ENCODE peak calls at places on chromosomes 2 and 18, in seven cellular contexts. One of them, this sample, is unnamed.

GRCh38 chr18:38025433-38026038 is 459.9 kb upstream of the CELF4 start:
- DNase-seq in heart left ventricle: no peak
- DNase-seq in progenitor cell of endocrine pancreas: no peak
- DNase-seq in HCT116: no peak
- DNase-seq in heart right ventricle: no peak
- DNase-seq in CD4-positive, alpha-beta T cell: no peak
- DNase-seq in A549: no peak
- DNase-seq in this sample: no peak

GRCh38 chr2:224646242-224646846 is 61.2 kb upstream of the CUL3 start:
- DNase-seq in heart left ventricle: no peak
- DNase-seq in progenitor cell of endocrine pancreas: no peak
- DNase-seq in HCT116: peak; percentile 38
- DNase-seq in heart right ventricle: no peak
- DNase-seq in CD4-positive, alpha-beta T cell: no peak
- DNase-seq in A549: peak; percentile 8
- DNase-seq in this sample: no peak

GRCh38 chr2:54665436-54665856 is 58.0 kb upstream of the EML6 start:
- DNase-seq in heart left ventricle: no peak
- DNase-seq in progenitor cell of endocrine pancreas: no peak
- DNase-seq in HCT116: peak; percentile 32
- DNase-seq in heart right ventricle: no peak
- DNase-seq in CD4-positive, alpha-beta T cell: peak; percentile 32
- DNase-seq in A549: no peak
- DNase-seq in this sample: peak; percentile 60

GRCh38 chr2:176081993-176082884 is 1.5 kb downstream of the EVX2 start:
- DNase-seq in heart left ventricle: no peak
- DNase-seq in progenitor cell of endocrine pancreas: no peak
- DNase-seq in HCT116: no peak
- DNase-seq in heart right ventricle: no peak
- DNase-seq in CD4-positive, alpha-beta T cell: no peak
- DNase-seq in A549: no peak
- DNase-seq in this sample: no peak

GRCh38 chr18:76960528-76961035 is 138.2 kb downstream of the ZNF236 start:
- DNase-seq in heart left ventricle: no peak
- DNase-seq in progenitor cell of endocrine pancreas: no peak
- DNase-seq in HCT116: no peak
- DNase-seq in heart right ventricle: no peak
- DNase-seq in CD4-positive, alpha-beta T cell: no peak
- DNase-seq in A549: no peak
- DNase-seq in this sample: no peak

GRCh38 chr2:46097714-46098480 is 199.3 kb upstream of the EPAS1 start:
- DNase-seq in heart left ventricle: peak; percentile 65
- DNase-seq in progenitor cell of endocrine pancreas: no peak
- DNase-seq in HCT116: peak; percentile 24
- DNase-seq in heart right ventricle: peak; percentile 89
- DNase-seq in CD4-positive, alpha-beta T cell: no peak
- DNase-seq in A549: peak; percentile 76
- DNase-seq in this sample: no peak

GRCh38 chr2:11458753-11459152 is 7.2 kb downstream of the E2F6 start:
- DNase-seq in heart left ventricle: no peak
- DNase-seq in progenitor cell of endocrine pancreas: no peak
- DNase-seq in HCT116: no peak
- DNase-seq in heart right ventricle: peak; percentile 15
- DNase-seq in CD4-positive, alpha-beta T cell: no peak
- DNase-seq in A549: no peak
- DNase-seq in this sample: peak; percentile 11

GRCh38 chr18:43486462-43486861 is 209.2 kb upstream of the SYT4 start:
- DNase-seq in heart left ventricle: no peak
- DNase-seq in progenitor cell of endocrine pancreas: no peak
- DNase-seq in HCT116: peak; percentile 1
- DNase-seq in heart right ventricle: no peak
- DNase-seq in CD4-positive, alpha-beta T cell: no peak
- DNase-seq in A549: no peak
- DNase-seq in this sample: no peak

GRCh38 chr18:43587538-43588153 is 310.4 kb upstream of the SYT4 start:
- DNase-seq in heart left ventricle: no peak
- DNase-seq in progenitor cell of endocrine pancreas: no peak
- DNase-seq in HCT116: no peak
- DNase-seq in heart right ventricle: no peak
- DNase-seq in CD4-positive, alpha-beta T cell: no peak
- DNase-seq in A549: no peak
- DNase-seq in this sample: no peak

GRCh38 chr18:33833847-33834246 is 255.8 kb downstream of the ASXL3 start:
- DNase-seq in heart left ventricle: no peak
- DNase-seq in progenitor cell of endocrine pancreas: no peak
- DNase-seq in HCT116: no peak
- DNase-seq in heart right ventricle: no peak
- DNase-seq in CD4-positive, alpha-beta T cell: no peak
- DNase-seq in A549: no peak
- DNase-seq in this sample: no peak

GRCh38 chr18:49023281-49023937 is 72.6 kb upstream of the SMAD7 start:
- DNase-seq in heart left ventricle: no peak
- DNase-seq in progenitor cell of endocrine pancreas: no peak
- DNase-seq in HCT116: no peak
- DNase-seq in heart right ventricle: no peak
- DNase-seq in CD4-positive, alpha-beta T cell: no peak
- DNase-seq in A549: no peak
- DNase-seq in this sample: peak; percentile 73

GRCh38 chr2:107772380-107772779 is 54.3 kb upstream of the RGPD4 start:
- DNase-seq in heart left ventricle: no peak
- DNase-seq in progenitor cell of endocrine pancreas: no peak
- DNase-seq in HCT116: no peak
- DNase-seq in heart right ventricle: no peak
- DNase-seq in CD4-positive, alpha-beta T cell: no peak
- DNase-seq in A549: no peak
- DNase-seq in this sample: no peak

DNA sequence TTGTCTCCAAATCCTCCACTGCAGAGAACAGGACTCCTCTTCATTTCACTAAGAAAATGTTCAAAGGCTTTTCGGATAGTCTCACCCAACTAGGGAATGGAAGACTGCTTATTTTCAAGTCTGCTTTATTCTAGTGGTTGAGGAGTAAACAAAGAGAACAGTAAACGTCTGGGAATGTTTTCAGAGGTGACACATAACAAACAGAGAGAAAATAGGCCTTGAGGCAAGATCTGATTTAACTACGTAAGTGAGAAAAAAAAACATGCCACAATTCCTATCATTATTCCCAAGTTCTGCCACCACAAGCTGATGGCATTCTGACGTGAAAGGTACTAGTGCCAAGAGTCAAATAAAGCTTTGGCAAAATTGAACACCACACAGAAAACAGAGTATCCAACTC is 16.7 kb upstream of the WIPF1 start:
- DNase-seq in heart left ventricle: no peak
- DNase-seq in progenitor cell of endocrine pancreas: no peak
- DNase-seq in HCT116: no peak
- DNase-seq in heart right ventricle: no peak
- DNase-seq in CD4-positive, alpha-beta T cell: no peak
- DNase-seq in A549: peak; percentile 69
- DNase-seq in this sample: no peak
- TF ChIP-seq CTCF in heart left ventricle: no peak
- TF ChIP-seq CTCF in progenitor cell of endocrine pancreas: no peak
- TF ChIP-seq CTCF in HCT116: no peak
- TF ChIP-seq CTCF in heart right ventricle: no peak
- TF ChIP-seq CTCF in CD4-positive, alpha-beta T cell: no peak
- TF ChIP-seq CTCF in A549: no peak
- TF ChIP-seq CTCF in this sample: no peak

GRCh38 chr2:101038455-101039255 is 36.6 kb downstream of the RPL31 start:
- DNase-seq in heart left ventricle: no peak
- DNase-seq in progenitor cell of endocrine pancreas: no peak
- DNase-seq in HCT116: peak; percentile 43
- DNase-seq in heart right ventricle: no peak
- DNase-seq in CD4-positive, alpha-beta T cell: no peak
- DNase-seq in A549: no peak
- DNase-seq in this sample: peak; percentile 80

GRCh38 chr2:101040761-101041160 is 38.7 kb downstream of the RPL31 start:
- DNase-seq in heart left ventricle: no peak
- DNase-seq in progenitor cell of endocrine pancreas: no peak
- DNase-seq in HCT116: no peak
- DNase-seq in heart right ventricle: no peak
- DNase-seq in CD4-positive, alpha-beta T cell: no peak
- DNase-seq in A549: no peak
- DNase-seq in this sample: peak; percentile 46

GRCh38 chr2:101040072-101040471 is 38.0 kb downstream of the RPL31 start:
- DNase-seq in heart left ventricle: no peak
- DNase-seq in progenitor cell of endocrine pancreas: no peak
- DNase-seq in HCT116: no peak
- DNase-seq in heart right ventricle: no peak
- DNase-seq in CD4-positive, alpha-beta T cell: no peak
- DNase-seq in A549: no peak
- DNase-seq in this sample: no peak

GRCh38 chr2:101037161-101037755 is 35.2 kb downstream of the RPL31 start:
- DNase-seq in heart left ventricle: no peak
- DNase-seq in progenitor cell of endocrine pancreas: no peak
- DNase-seq in HCT116: no peak
- DNase-seq in heart right ventricle: no peak
- DNase-seq in CD4-positive, alpha-beta T cell: no peak
- DNase-seq in A549: no peak
- DNase-seq in this sample: peak; percentile 56

GRCh38 chr2:101036562-101036961 is 34.5 kb downstream of the RPL31 start:
- DNase-seq in heart left ventricle: no peak
- DNase-seq in progenitor cell of endocrine pancreas: no peak
- DNase-seq in HCT116: no peak
- DNase-seq in heart right ventricle: no peak
- DNase-seq in CD4-positive, alpha-beta T cell: no peak
- DNase-seq in A549: no peak
- DNase-seq in this sample: peak; percentile 11
- TF ChIP-seq CTCF in heart left ventricle: peak; percentile 45
- TF ChIP-seq CTCF in progenitor cell of endocrine pancreas: peak; percentile 63
- TF ChIP-seq CTCF in HCT116: peak; percentile 63
- TF ChIP-seq CTCF in heart right ventricle: peak; percentile 50
- TF ChIP-seq CTCF in CD4-positive, alpha-beta T cell: peak; percentile 26
- TF ChIP-seq CTCF in A549: peak; percentile 59
- TF ChIP-seq CTCF in this sample: peak; percentile 73

GRCh38 chr2:238571626-238572372 is 145.1 kb downstream of the ASB1 start:
- DNase-seq in heart left ventricle: no peak
- DNase-seq in progenitor cell of endocrine pancreas: no peak
- DNase-seq in HCT116: no peak
- DNase-seq in heart right ventricle: no peak
- DNase-seq in CD4-positive, alpha-beta T cell: no peak
- DNase-seq in A549: no peak
- DNase-seq in this sample: no peak

GRCh38 chr2:238574490-238575271 is 148.0 kb downstream of the ASB1 start:
- DNase-seq in heart left ventricle: no peak
- DNase-seq in progenitor cell of endocrine pancreas: no peak
- DNase-seq in HCT116: no peak
- DNase-seq in heart right ventricle: no peak
- DNase-seq in CD4-positive, alpha-beta T cell: no peak
- DNase-seq in A549: no peak
- DNase-seq in this sample: no peak

GRCh38 chr2:238573916-238574315 is 147.2 kb downstream of the ASB1 start:
- DNase-seq in heart left ventricle: no peak
- DNase-seq in progenitor cell of endocrine pancreas: no peak
- DNase-seq in HCT116: no peak
- DNase-seq in heart right ventricle: no peak
- DNase-seq in CD4-positive, alpha-beta T cell: no peak
- DNase-seq in A549: no peak
- DNase-seq in this sample: no peak

GRCh38 chr2:238570926-238571325 is 144.2 kb downstream of the ASB1 start:
- DNase-seq in heart left ventricle: no peak
- DNase-seq in progenitor cell of endocrine pancreas: no peak
- DNase-seq in HCT116: no peak
- DNase-seq in heart right ventricle: no peak
- DNase-seq in CD4-positive, alpha-beta T cell: no peak
- DNase-seq in A549: no peak
- DNase-seq in this sample: no peak

DNA sequence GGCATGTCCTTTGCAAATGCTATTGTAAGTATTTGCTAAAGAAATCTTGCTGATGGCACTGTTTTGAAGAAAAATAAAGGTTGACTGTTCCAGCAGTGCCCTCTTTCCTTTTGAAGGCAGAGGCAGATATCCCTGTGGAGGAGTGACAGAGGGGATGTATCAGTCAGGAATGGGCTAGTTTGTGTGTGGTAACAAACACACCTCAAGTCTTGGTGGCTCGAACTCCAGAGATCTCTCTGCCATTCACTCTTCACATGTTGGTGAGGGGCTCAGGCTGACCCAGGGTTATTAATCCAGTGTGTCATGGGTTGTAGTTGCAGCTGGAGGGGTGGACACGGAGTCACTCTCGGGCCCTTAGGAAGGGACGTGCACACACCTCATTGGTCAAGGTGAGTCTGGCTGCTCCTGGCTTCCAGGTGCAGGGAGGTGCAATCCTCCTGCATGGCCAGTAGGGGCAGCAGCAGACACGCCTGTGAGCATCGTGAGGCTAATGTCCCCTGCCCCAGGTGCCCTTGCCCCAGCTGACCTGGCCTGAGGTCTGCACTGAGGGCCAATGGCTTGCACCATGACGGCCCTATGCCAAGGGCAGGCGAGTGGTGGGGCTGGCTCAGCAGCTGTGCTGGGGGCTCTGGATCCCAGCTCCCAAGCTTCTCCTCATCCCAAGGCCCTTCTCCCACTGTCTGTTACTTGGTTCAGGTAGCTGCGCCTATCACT is 146.5 kb downstream of the ASB1 start:
- DNase-seq in heart left ventricle: no peak
- DNase-seq in progenitor cell of endocrine pancreas: no peak
- DNase-seq in HCT116: peak; percentile 39
- DNase-seq in heart right ventricle: no peak
- DNase-seq in CD4-positive, alpha-beta T cell: no peak
- DNase-seq in A549: peak; percentile 49
- DNase-seq in this sample: no peak
- TF ChIP-seq CTCF in heart left ventricle: peak; percentile 28
- TF ChIP-seq CTCF in progenitor cell of endocrine pancreas: peak; percentile 64
- TF ChIP-seq CTCF in HCT116: peak; percentile 76
- TF ChIP-seq CTCF in heart right ventricle: peak; percentile 43
- TF ChIP-seq CTCF in CD4-positive, alpha-beta T cell: peak; percentile 30
- TF ChIP-seq CTCF in A549: peak; percentile 32
- TF ChIP-seq CTCF in this sample: peak; percentile 39

DNA sequence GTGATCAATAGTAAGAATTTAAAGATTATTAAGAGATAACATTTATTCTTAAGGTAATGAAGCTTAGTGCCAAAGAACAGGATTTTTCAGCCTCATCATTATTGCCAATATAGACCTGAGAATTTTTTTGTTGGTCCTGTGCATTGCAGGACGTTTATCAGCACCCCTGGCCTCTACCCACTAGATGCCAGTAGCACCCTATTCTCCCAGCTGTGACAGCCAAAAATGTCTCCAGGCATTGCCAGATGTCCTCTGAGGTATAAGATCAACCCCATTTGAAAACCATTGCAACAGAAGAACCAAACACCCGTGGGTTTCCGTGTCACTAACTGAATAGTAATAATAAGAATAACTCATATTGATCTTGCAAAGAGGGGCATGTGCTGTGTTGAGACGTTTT is 700.0 kb upstream of the SOX11 start:
- DNase-seq in heart left ventricle: no peak
- DNase-seq in progenitor cell of endocrine pancreas: no peak
- DNase-seq in HCT116: no peak
- DNase-seq in heart right ventricle: peak; percentile 8
- DNase-seq in CD4-positive, alpha-beta T cell: no peak
- DNase-seq in A549: no peak
- DNase-seq in this sample: no peak
- TF ChIP-seq CTCF in heart left ventricle: peak; percentile 29
- TF ChIP-seq CTCF in progenitor cell of endocrine pancreas: no peak
- TF ChIP-seq CTCF in HCT116: no peak
- TF ChIP-seq CTCF in heart right ventricle: peak; percentile 44
- TF ChIP-seq CTCF in CD4-positive, alpha-beta T cell: no peak
- TF ChIP-seq CTCF in A549: no peak
- TF ChIP-seq CTCF in this sample: peak; percentile 17

GRCh38 chr2:104412384-104412783 is 441.5 kb upstream of the POU3F3 start:
- DNase-seq in heart left ventricle: no peak
- DNase-seq in progenitor cell of endocrine pancreas: peak; percentile 29
- DNase-seq in HCT116: no peak
- DNase-seq in heart right ventricle: no peak
- DNase-seq in CD4-positive, alpha-beta T cell: no peak
- DNase-seq in A549: peak; percentile 7
- DNase-seq in this sample: no peak
- TF ChIP-seq CTCF in heart left ventricle: peak; percentile 33
- TF ChIP-seq CTCF in progenitor cell of endocrine pancreas: peak; percentile 72
- TF ChIP-seq CTCF in HCT116: peak; percentile 20
- TF ChIP-seq CTCF in heart right ventricle: peak; percentile 34
- TF ChIP-seq CTCF in CD4-positive, alpha-beta T cell: peak; percentile 9
- TF ChIP-seq CTCF in A549: peak; percentile 46
- TF ChIP-seq CTCF in this sample: peak; percentile 59